ENCODE peak calls at places on chromosomes 13 and 19, in ten cellular contexts. T, D, I, X, P, E, U, Z, Q and M are unnamed samples.
A peak's percentile ranks its signal among the peaks of the same experiment; 100 is the strongest.

GRCh38 chr13:98549728-98550317 is 27.1 kb downstream of the STK24 start:
- DNase-seq in T (no peak), D (no peak), I (no peak), X (no peak), P (peak; percentile 66), E (no peak), U (no peak), Z (no peak), Q (peak; percentile 65), M (peak; percentile 44)

GRCh38 chr13:46119883-46120614 is 15.2 kb upstream of the CPB2 start:
- DNase-seq in T (no peak), D (no peak), I (no peak), X (no peak), P (peak; percentile 82), E (no peak), U (no peak), Z (no peak), Q (peak; percentile 70), M (peak; percentile 0)

GRCh38 chr19:6232567-6232966 is 47.2 kb downstream of the MLLT1 start:
- DNase-seq in T (peak; percentile 97), D (no peak), I (no peak), X (no peak), P (peak; percentile 94), E (no peak), U (no peak), Z (no peak), Q (peak; percentile 90), M (peak; percentile 83)

GRCh38 chr13:45206340-45206739 is 5.5 kb upstream of the KCTD4 start:
- DNase-seq in T (peak; percentile 71), D (no peak), I (no peak), X (no peak), P (peak; percentile 98), E (no peak), U (no peak), Z (no peak), Q (peak; percentile 78), M (peak; percentile 90)

GRCh38 chr19:48608798-48609263 is 2.3 kb downstream of the SPACA4 start:
- DNase-seq in T (peak; percentile 95), D (no peak), I (no peak), X (no peak), P (peak; percentile 37), E (peak; percentile 68), U (no peak), Z (peak; percentile 82), Q (peak; percentile 38), M (no peak)

GRCh38 chr13:30370146-30370545 is 52.1 kb upstream of the UBE2L5 start:
- DNase-seq in T (no peak), D (no peak), I (no peak), X (no peak), P (no peak), E (no peak), U (no peak), Z (no peak), Q (no peak), M (no peak)

GRCh38 chr19:2487090-2487489 is 11.2 kb downstream of the GADD45B start:
- DNase-seq in T (peak; percentile 60), D (no peak), I (no peak), X (no peak), P (no peak), E (no peak), U (no peak), Z (no peak), Q (no peak), M (no peak)

GRCh38 chr19:6259312-6259861 is 20.4 kb downstream of the MLLT1 start:
- DNase-seq in T (peak; percentile 3), D (no peak), I (no peak), X (no peak), P (no peak), E (no peak), U (no peak), Z (no peak), Q (no peak), M (no peak)

GRCh38 chr13:73922728-73923393 is 211.3 kb downstream of the KLF12 start:
- DNase-seq in T (peak; percentile 74), D (no peak), I (no peak), X (no peak), P (peak; percentile 77), E (no peak), U (no peak), Z (no peak), Q (no peak), M (peak; percentile 43)

GRCh38 chr19:8423821-8424223 is 10.7 kb downstream of the MARCHF2 start:
- DNase-seq in T (peak; percentile 98), D (no peak), I (peak; percentile 42), X (peak; percentile 62), P (peak; percentile 96), E (peak; percentile 84), U (peak; percentile 90), Z (peak; percentile 48), Q (peak; percentile 99), M (peak; percentile 97)

GRCh38 chr19:46863818-46864629 is 3.2 kb downstream of the ARHGAP35 start:
- DNase-seq in T (peak; percentile 91), D (peak; percentile 36), I (no peak), X (peak; percentile 36), P (peak; percentile 92), E (no peak), U (no peak), Z (peak; percentile 92), Q (peak; percentile 40), M (peak; percentile 55)

GRCh38 chr19:35741216-35741541 is 1.1 kb downstream of the IGFLR1 start:
- DNase-seq in T (peak; percentile 80), D (no peak), I (no peak), X (no peak), P (no peak), E (no peak), U (no peak), Z (no peak), Q (no peak), M (no peak)

GRCh38 chr19:12284631-12285030 is 10.1 kb downstream of the ZNF44 start:
- DNase-seq in T (no peak), D (no peak), I (no peak), X (no peak), P (no peak), E (no peak), U (no peak), Z (no peak), Q (no peak), M (no peak)

GRCh38 chr19:47507924-47508553 is 6.8 kb downstream of the NAPA start:
- DNase-seq in T (peak; percentile 36), D (no peak), I (no peak), X (no peak), P (no peak), E (no peak), U (peak; percentile 49), Z (peak; percentile 36), Q (no peak), M (no peak)

GRCh38 chr19:413756-414420 is 4.9 kb upstream of the C2CD4C start:
- DNase-seq in T (peak; percentile 76), D (no peak), I (no peak), X (peak; percentile 1), P (no peak), E (no peak), U (no peak), Z (no peak), Q (no peak), M (no peak)

GRCh38 chr13:97030705-97031452 is 36.6 kb upstream of the OXGR1 start:
- DNase-seq in T (peak; percentile 61), D (peak; percentile 36), I (no peak), X (no peak), P (peak; percentile 66), E (no peak), U (no peak), Z (peak; percentile 58), Q (peak; percentile 62), M (peak; percentile 37)
- TF ChIP-seq CTCF in T (peak; percentile 37), D (peak; percentile 39), I (peak; percentile 67), X (peak; percentile 32), P (peak; percentile 44), E (no peak), U (no peak), Z (peak; percentile 57), Q (peak; percentile 43), M (peak; percentile 68)

DNA sequence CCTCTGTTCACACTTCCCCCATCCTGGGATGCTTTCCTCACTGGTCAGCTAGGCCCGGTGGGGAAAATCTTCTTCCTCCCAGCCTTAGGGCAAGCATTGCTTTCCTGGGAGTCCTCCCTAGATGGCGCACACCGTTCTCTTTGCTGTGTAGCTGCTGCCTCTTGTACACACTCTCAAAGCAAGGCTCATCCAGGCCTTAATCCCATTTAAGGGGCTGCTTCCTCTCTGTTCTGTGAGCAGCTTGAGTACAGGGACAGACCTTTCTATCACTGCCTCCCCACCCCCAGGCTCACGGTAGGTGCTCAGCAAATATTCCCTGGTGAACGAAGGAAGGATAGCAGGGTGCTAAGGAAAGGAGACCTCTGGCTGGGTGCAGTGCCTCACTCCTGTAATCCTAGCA is 11.0 kb downstream of the SLC7A10 start:
- DNase-seq in T (peak; percentile 96), D (peak; percentile 59), I (peak; percentile 37), X (peak; percentile 41), P (peak; percentile 19), E (no peak), U (peak; percentile 0), Z (peak; percentile 80), Q (peak; percentile 56), M (peak; percentile 22)
- TF ChIP-seq CTCF in T (peak; percentile 39), D (peak; percentile 62), I (peak; percentile 39), X (peak; percentile 22), P (peak; percentile 42), E (peak; percentile 13), U (no peak), Z (peak; percentile 57), Q (peak; percentile 56), M (peak; percentile 40)

GRCh38 chr13:22800726-22801401 is 379.9 kb upstream of the SGCG start:
- DNase-seq in T (no peak), D (no peak), I (no peak), X (no peak), P (no peak), E (peak; percentile 21), U (no peak), Z (no peak), Q (peak; percentile 39), M (peak; percentile 0)

DNA sequence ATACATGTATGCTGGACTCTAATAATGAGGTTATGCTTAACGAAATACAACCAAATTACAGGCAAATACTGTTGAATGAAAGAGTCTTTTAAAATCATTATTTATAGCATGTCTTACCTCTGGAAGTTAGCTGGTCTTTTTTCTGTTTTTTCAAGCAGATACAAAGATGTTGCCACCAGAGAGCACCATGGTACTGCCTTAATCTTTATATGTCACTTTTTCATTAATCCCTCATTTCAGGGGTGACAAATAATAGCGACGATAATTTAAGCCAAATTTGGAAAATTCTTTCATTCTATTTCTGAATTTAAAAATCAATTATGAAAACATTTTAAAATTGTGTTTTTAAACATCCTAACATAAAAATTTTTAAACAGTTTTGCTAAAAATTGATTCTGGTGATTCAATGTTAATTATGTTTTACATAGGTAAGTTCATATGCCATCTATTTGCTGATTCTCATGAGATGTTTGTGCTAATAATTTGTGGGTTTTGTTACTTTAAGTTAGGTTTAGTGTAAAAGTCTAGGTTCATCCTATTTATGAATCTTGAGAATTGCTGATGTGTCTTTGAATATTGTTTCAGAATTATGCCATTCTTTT is 379.3 kb upstream of the SGCG start:
- DNase-seq in T (peak; percentile 6), D (no peak), I (no peak), X (no peak), P (no peak), E (no peak), U (no peak), Z (peak; percentile 56), Q (peak; percentile 30), M (no peak)
- TF ChIP-seq CTCF in T (no peak), D (peak; percentile 16), I (peak; percentile 72), X (peak; percentile 41), P (peak; percentile 39), E (peak; percentile 24), U (no peak), Z (peak; percentile 67), Q (peak; percentile 41), M (peak; percentile 42)

DNA sequence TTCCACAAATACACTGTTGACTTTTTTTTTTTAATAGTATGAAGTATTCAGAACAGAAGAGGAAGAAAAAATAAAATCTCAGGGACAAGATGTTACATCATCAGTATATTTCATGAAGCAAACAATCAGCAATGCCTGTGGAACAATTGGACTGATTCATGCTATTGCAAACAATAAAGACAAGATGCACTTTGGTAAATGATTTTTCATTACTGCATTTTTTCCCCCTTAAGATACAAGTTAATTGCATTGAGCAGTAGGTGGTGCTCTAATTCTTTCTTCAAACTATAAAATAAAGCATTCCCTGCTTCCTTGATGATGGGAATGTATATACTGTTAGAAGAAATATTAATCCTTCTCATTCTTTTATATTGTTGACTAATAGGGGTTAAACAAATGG is 17.1 kb downstream of the UCHL3 start:
- DNase-seq in T (no peak), D (no peak), I (no peak), X (no peak), P (peak; percentile 36), E (no peak), U (no peak), Z (peak; percentile 29), Q (peak; percentile 61), M (peak; percentile 61)
- TF ChIP-seq CTCF in T (peak; percentile 64), D (peak; percentile 53), I (peak; percentile 60), X (no peak), P (peak; percentile 49), E (no peak), U (no peak), Z (peak; percentile 59), Q (peak; percentile 51), M (peak; percentile 80)